ENCODE peak calls at places on chromosomes 2 and 18, in eight cellular contexts. One of them, this sample, is unnamed.

GRCh38 chr2:23449413-23449812 is 64.4 kb downstream of the KLHL29 start:
- DNase-seq in tibial artery: no peak
- DNase-seq in GM20000: peak; percentile 55
- DNase-seq in astrocyte: no peak
- DNase-seq in AG04450: no peak
- DNase-seq in right atrium auricular region: peak; percentile 18
- DNase-seq in AG09319: no peak
- DNase-seq in H1: no peak
- DNase-seq in this sample: no peak

GRCh38 chr2:147782521-147782920 is 62.3 kb upstream of the ACVR2A start:
- DNase-seq in tibial artery: no peak
- DNase-seq in GM20000: no peak
- DNase-seq in astrocyte: peak; percentile 90
- DNase-seq in AG04450: no peak
- DNase-seq in right atrium auricular region: no peak
- DNase-seq in AG09319: no peak
- DNase-seq in H1: no peak
- DNase-seq in this sample: no peak

GRCh38 chr18:31486165-31486564 is 11.8 kb upstream of the DSG2 start:
- DNase-seq in tibial artery: no peak
- DNase-seq in GM20000: no peak
- DNase-seq in astrocyte: peak; percentile 59
- DNase-seq in AG04450: no peak
- DNase-seq in right atrium auricular region: no peak
- DNase-seq in AG09319: no peak
- DNase-seq in H1: no peak
- DNase-seq in this sample: no peak

GRCh38 chr18:72727038-72727690 is 140.6 kb downstream of the NETO1 start:
- DNase-seq in tibial artery: no peak
- DNase-seq in GM20000: no peak
- DNase-seq in astrocyte: no peak
- DNase-seq in AG04450: no peak
- DNase-seq in right atrium auricular region: no peak
- DNase-seq in AG09319: no peak
- DNase-seq in H1: no peak
- DNase-seq in this sample: no peak

GRCh38 chr18:31371970-31372369 is 4.6 kb upstream of the DSG4 start:
- DNase-seq in tibial artery: no peak
- DNase-seq in GM20000: no peak
- DNase-seq in astrocyte: no peak
- DNase-seq in AG04450: no peak
- DNase-seq in right atrium auricular region: no peak
- DNase-seq in AG09319: no peak
- DNase-seq in H1: no peak
- DNase-seq in this sample: no peak

GRCh38 chr2:46315103-46315890 is 18.1 kb downstream of the EPAS1 start:
- DNase-seq in tibial artery: peak; percentile 94
- DNase-seq in GM20000: no peak
- DNase-seq in astrocyte: peak; percentile 97
- DNase-seq in AG04450: peak; percentile 70
- DNase-seq in right atrium auricular region: peak; percentile 98
- DNase-seq in AG09319: peak; percentile 75
- DNase-seq in H1: no peak
- DNase-seq in this sample: no peak

GRCh38 chr18:67232406-67232805 is 284.1 kb downstream of the DSEL start:
- DNase-seq in tibial artery: no peak
- DNase-seq in GM20000: no peak
- DNase-seq in astrocyte: peak; percentile 80
- DNase-seq in AG04450: no peak
- DNase-seq in right atrium auricular region: no peak
- DNase-seq in AG09319: peak; percentile 36
- DNase-seq in H1: peak; percentile 10
- DNase-seq in this sample: no peak

GRCh38 chr2:19759880-19760279 is 141.9 kb downstream of the TTC32 start:
- DNase-seq in tibial artery: no peak
- DNase-seq in GM20000: no peak
- DNase-seq in astrocyte: no peak
- DNase-seq in AG04450: no peak
- DNase-seq in right atrium auricular region: no peak
- DNase-seq in AG09319: no peak
- DNase-seq in H1: no peak
- DNase-seq in this sample: no peak

GRCh38 chr2:213848631-213849030 is 562.2 kb upstream of the VWC2L start:
- DNase-seq in tibial artery: no peak
- DNase-seq in GM20000: no peak
- DNase-seq in astrocyte: peak; percentile 78
- DNase-seq in AG04450: peak; percentile 37
- DNase-seq in right atrium auricular region: no peak
- DNase-seq in AG09319: peak; percentile 57
- DNase-seq in H1: no peak
- DNase-seq in this sample: no peak

GRCh38 chr2:39141346-39142011 is 20.6 kb upstream of the SOS1 start:
- DNase-seq in tibial artery: no peak
- DNase-seq in GM20000: no peak
- DNase-seq in astrocyte: peak; percentile 58
- DNase-seq in AG04450: no peak
- DNase-seq in right atrium auricular region: no peak
- DNase-seq in AG09319: no peak
- DNase-seq in H1: no peak
- DNase-seq in this sample: no peak

GRCh38 chr2:174656671-174657171 is 59.1 kb upstream of the WIPF1 start:
- DNase-seq in tibial artery: no peak
- DNase-seq in GM20000: no peak
- DNase-seq in astrocyte: no peak
- DNase-seq in AG04450: no peak
- DNase-seq in right atrium auricular region: no peak
- DNase-seq in AG09319: no peak
- DNase-seq in H1: no peak
- DNase-seq in this sample: no peak

GRCh38 chr2:14634223-14634884 is 1.8 kb downstream of the LRATD1 start:
- DNase-seq in tibial artery: peak; percentile 70
- DNase-seq in GM20000: peak; percentile 77
- DNase-seq in astrocyte: peak; percentile 61
- DNase-seq in AG04450: peak; percentile 27
- DNase-seq in right atrium auricular region: peak; percentile 69
- DNase-seq in AG09319: no peak
- DNase-seq in H1: peak; percentile 53
- DNase-seq in this sample: peak; percentile 87

GRCh38 chr18:741931-742512 is 29.6 kb upstream of the ENOSF1 start:
- DNase-seq in tibial artery: no peak
- DNase-seq in GM20000: peak; percentile 56
- DNase-seq in astrocyte: peak; percentile 27
- DNase-seq in AG04450: peak; percentile 15
- DNase-seq in right atrium auricular region: no peak
- DNase-seq in AG09319: no peak
- DNase-seq in H1: no peak
- DNase-seq in this sample: no peak

GRCh38 chr2:98805412-98806265 is 74.7 kb upstream of the MGAT4A start:
- DNase-seq in tibial artery: peak; percentile 54
- DNase-seq in GM20000: no peak
- DNase-seq in astrocyte: peak; percentile 17
- DNase-seq in AG04450: no peak
- DNase-seq in right atrium auricular region: no peak
- DNase-seq in AG09319: peak; percentile 5
- DNase-seq in H1: no peak
- DNase-seq in this sample: peak; percentile 57

GRCh38 chr18:21457179-21457535 is 143.3 kb downstream of the ESCO1 start:
- DNase-seq in tibial artery: no peak
- DNase-seq in GM20000: no peak
- DNase-seq in astrocyte: no peak
- DNase-seq in AG04450: no peak
- DNase-seq in right atrium auricular region: no peak
- DNase-seq in AG09319: no peak
- DNase-seq in H1: no peak
- DNase-seq in this sample: no peak

GRCh38 chr2:176132397-176133086 is 3.0 kb downstream of the HOXD8 start:
- DNase-seq in tibial artery: no peak
- DNase-seq in GM20000: no peak
- DNase-seq in astrocyte: no peak
- DNase-seq in AG04450: no peak
- DNase-seq in right atrium auricular region: no peak
- DNase-seq in AG09319: no peak
- DNase-seq in H1: no peak
- DNase-seq in this sample: no peak

GRCh38 chr18:47749195-47749973 is 181.1 kb downstream of the SMAD2 start:
- DNase-seq in tibial artery: peak; percentile 60
- DNase-seq in GM20000: peak; percentile 94
- DNase-seq in astrocyte: peak; percentile 5
- DNase-seq in AG04450: no peak
- DNase-seq in right atrium auricular region: peak; percentile 65
- DNase-seq in AG09319: peak; percentile 3
- DNase-seq in H1: peak; percentile 41
- DNase-seq in this sample: peak; percentile 92

GRCh38 chr2:111099402-111099801 is 21.3 kb upstream of the BCL2L11 start:
- DNase-seq in tibial artery: no peak
- DNase-seq in GM20000: no peak
- DNase-seq in astrocyte: no peak
- DNase-seq in AG04450: no peak
- DNase-seq in right atrium auricular region: no peak
- DNase-seq in AG09319: no peak
- DNase-seq in H1: no peak
- DNase-seq in this sample: no peak

DNA sequence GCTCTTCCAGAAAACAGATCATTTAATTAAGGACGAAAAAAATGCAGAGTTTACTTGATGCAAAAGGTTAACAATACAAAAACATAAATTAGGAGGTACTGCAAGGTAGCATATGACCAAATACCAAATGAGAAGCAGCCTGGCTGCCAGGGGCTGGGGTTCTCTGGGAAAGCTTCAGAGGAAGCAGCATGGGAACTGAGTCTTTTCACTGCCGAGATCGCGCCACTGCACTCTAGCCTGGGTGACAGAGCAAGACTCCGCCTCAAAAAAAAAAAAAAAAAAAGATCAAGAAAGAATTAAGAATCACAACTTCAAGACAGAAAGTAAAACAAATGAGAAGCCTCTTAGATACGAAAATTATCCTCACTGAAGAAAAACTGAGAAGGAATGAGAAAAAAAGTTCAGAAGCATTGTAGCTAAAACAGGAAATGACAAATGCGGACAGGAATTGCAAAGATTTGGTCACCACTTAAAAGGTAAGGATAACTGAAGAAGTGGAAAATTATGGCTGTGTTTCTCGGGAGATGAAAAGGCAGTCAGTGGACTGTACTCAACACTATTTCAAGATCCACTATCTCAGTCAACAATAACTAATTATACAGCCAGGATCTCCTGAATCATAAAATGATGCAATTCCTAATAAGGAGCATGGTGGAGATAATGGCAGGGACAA is 4.3 kb downstream of the SEPTIN10 start:
- DNase-seq in tibial artery: no peak
- DNase-seq in GM20000: no peak
- DNase-seq in astrocyte: peak; percentile 83
- DNase-seq in AG04450: no peak
- DNase-seq in right atrium auricular region: no peak
- DNase-seq in AG09319: no peak
- DNase-seq in H1: no peak
- DNase-seq in this sample: no peak
- TF ChIP-seq CTCF in tibial artery: no peak
- TF ChIP-seq CTCF in GM20000: no peak
- TF ChIP-seq CTCF in astrocyte: no peak
- TF ChIP-seq CTCF in AG04450: no peak
- TF ChIP-seq CTCF in right atrium auricular region: no peak
- TF ChIP-seq CTCF in AG09319: no peak
- TF ChIP-seq CTCF in H1: no peak
- TF ChIP-seq CTCF in this sample: no peak

DNA sequence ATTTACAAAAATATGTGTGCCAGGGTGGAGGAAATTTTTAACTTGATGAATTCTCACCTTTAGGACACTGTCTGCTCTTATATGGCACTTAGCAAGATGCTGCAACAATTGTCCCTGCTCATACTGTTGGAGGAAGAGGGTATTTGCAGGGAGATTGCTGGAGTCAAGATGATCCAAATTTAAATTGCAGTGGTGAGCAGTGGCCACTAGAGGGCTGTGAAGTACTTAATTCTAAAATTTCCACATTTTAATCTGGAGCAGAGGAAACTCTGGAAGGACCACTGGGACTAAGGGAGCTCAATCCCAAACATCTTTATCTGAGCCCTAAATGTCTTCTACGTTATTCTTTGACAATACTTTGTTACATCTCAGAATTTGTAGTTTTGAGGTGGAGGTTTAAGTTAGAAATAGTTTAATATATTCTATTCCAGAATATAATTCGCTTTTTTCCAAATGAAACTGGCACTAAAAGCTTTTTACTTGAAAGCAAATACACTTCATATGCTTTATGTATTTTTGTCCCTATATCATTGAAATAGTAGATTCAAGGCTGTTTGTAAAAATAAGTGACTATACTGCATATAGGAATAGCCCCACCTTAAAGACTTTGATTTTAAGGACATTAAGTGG is 33.0 kb upstream of the PTH2R start:
- DNase-seq in tibial artery: peak; percentile 37
- DNase-seq in GM20000: peak; percentile 70
- DNase-seq in astrocyte: no peak
- DNase-seq in AG04450: peak; percentile 29
- DNase-seq in right atrium auricular region: no peak
- DNase-seq in AG09319: no peak
- DNase-seq in H1: no peak
- DNase-seq in this sample: no peak
- TF ChIP-seq CTCF in tibial artery: peak; percentile 69
- TF ChIP-seq CTCF in GM20000: peak; percentile 76
- TF ChIP-seq CTCF in astrocyte: peak; percentile 89
- TF ChIP-seq CTCF in AG04450: peak; percentile 86
- TF ChIP-seq CTCF in right atrium auricular region: peak; percentile 85
- TF ChIP-seq CTCF in AG09319: peak; percentile 80
- TF ChIP-seq CTCF in H1: peak; percentile 58
- TF ChIP-seq CTCF in this sample: peak; percentile 87

DNA sequence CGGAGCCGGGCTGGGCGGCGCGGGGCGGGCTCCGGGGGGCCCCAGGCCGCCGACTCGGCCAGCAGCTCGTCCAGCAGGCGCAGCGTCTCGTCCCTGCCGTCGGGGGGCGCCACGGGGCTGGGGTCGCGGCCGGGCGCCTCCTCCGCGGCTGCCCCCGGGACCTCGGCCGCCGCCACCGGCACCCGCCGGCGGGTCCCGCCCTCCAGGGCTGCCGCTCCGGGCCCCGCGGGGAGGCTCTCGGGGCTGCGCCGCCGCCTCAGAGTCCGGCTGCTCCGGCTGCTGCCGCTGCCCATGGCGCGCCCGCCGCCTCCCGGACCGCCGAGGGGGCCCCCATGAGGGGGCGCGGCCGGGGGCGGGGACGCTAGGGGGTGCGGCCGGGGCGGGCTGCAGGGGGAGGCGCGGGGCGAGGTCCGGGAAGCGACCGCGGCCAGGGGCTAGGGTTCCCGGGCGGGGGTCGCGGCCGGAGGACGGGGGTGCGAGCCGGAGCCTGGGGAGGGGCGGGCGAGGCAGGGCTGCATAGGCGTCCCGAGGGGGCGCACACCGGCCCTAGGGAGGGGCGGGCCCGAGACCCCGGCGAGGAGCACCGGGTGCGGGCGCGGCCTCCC is at the start of gene CYS1:
- DNase-seq in tibial artery: no peak
- DNase-seq in GM20000: peak; percentile 90
- DNase-seq in astrocyte: no peak
- DNase-seq in AG04450: no peak
- DNase-seq in right atrium auricular region: no peak
- DNase-seq in AG09319: no peak
- DNase-seq in H1: no peak
- DNase-seq in this sample: no peak
- TF ChIP-seq CTCF in tibial artery: peak; percentile 48
- TF ChIP-seq CTCF in GM20000: peak; percentile 72
- TF ChIP-seq CTCF in astrocyte: no peak
- TF ChIP-seq CTCF in AG04450: no peak
- TF ChIP-seq CTCF in right atrium auricular region: peak; percentile 14
- TF ChIP-seq CTCF in AG09319: no peak
- TF ChIP-seq CTCF in H1: peak; percentile 45
- TF ChIP-seq CTCF in this sample: no peak

GRCh38 chr2:28403388-28403956 is 10.8 kb downstream of the FOSL2 start:
- DNase-seq in tibial artery: no peak
- DNase-seq in GM20000: no peak
- DNase-seq in astrocyte: no peak
- DNase-seq in AG04450: no peak
- DNase-seq in right atrium auricular region: no peak
- DNase-seq in AG09319: no peak
- DNase-seq in H1: no peak
- DNase-seq in this sample: no peak
- TF ChIP-seq CTCF in tibial artery: no peak
- TF ChIP-seq CTCF in GM20000: no peak
- TF ChIP-seq CTCF in astrocyte: no peak
- TF ChIP-seq CTCF in AG04450: no peak
- TF ChIP-seq CTCF in right atrium auricular region: no peak
- TF ChIP-seq CTCF in AG09319: no peak
- TF ChIP-seq CTCF in H1: no peak
- TF ChIP-seq CTCF in this sample: no peak

This sample was measured in type B pancreatic cell.